ENCODE peak calls at places on chromosomes 7 and 10, in ten cellular contexts. S is putamen, D is retinal pigment epithelial cell, V is NCI-H1105, R is posterior vena cava, E is COR-L47, A is epithelial cell of prostate, P is fibroblast of the aortic adventitia, X is AG08396, C is AG08395. Z is an unnamed sample.

GRCh38 chr7:31126976-31127375 is 74.9 kb downstream of the ADCYAP1R1 start:
- DNase-seq in E (peak), D (no peak), S (no peak), A (no peak), C (peak), P (peak), R (no peak), X (peak), V (no peak), Z (peak)

GRCh38 chr7:36232971-36233550 is 80.0 kb downstream of the EEPD1 start:
- DNase-seq in X (no peak), R (no peak), V (no peak), P (no peak), S (no peak), C (no peak), D (no peak), E (no peak), A (no peak), Z (peak)

GRCh38 chr7:155529346-155529745 is 17.0 kb downstream of the CNPY1 start:
- DNase-seq in C (no peak), S (no peak), P (no peak), D (no peak), R (peak), A (no peak), X (no peak), V (no peak), E (no peak), Z (no peak)

GRCh38 chr7:17680943-17681351 is 259.3 kb downstream of the SNX13 start:
- DNase-seq in E (peak), P (peak), C (peak), X (no peak), V (no peak), D (no peak), A (no peak), R (no peak), S (peak), Z (no peak)

GRCh38 chr7:34449765-34450164 is 208.3 kb upstream of the NPSR1 start:
- DNase-seq in A (no peak), E (no peak), D (no peak), R (no peak), C (no peak), P (no peak), V (no peak), X (no peak), S (no peak), Z (no peak)

GRCh38 chr10:52879651-52880050 is 107.1 kb upstream of the MBL2 start:
- DNase-seq in E (no peak), V (no peak), A (no peak), X (no peak), P (no peak), R (no peak), D (no peak), C (no peak), S (no peak), Z (no peak)

GRCh38 chr10:44016589-44017482 is 368.1 kb downstream of the CXCL12 start:
- DNase-seq in C (peak), A (no peak), D (no peak), V (no peak), R (no peak), X (no peak), S (no peak), E (no peak), P (peak), Z (no peak)

GRCh38 chr7:69172357-69173098 is 425.7 kb upstream of the AUTS2 start:
- DNase-seq in P (no peak), A (no peak), E (no peak), C (no peak), R (no peak), S (no peak), X (no peak), V (no peak), D (no peak), Z (no peak)

GRCh38 chr10:93142534-93142933 is 68.8 kb downstream of the CYP26A1 start:
- DNase-seq in C (no peak), P (no peak), S (no peak), D (no peak), R (no peak), X (no peak), E (no peak), A (no peak), V (no peak), Z (no peak)

GRCh38 chr7:2710901-2711551 is 23.0 kb downstream of the AMZ1 start:
- DNase-seq in R (no peak), X (no peak), S (no peak), A (no peak), D (no peak), C (no peak), P (no peak), E (no peak), V (no peak), Z (no peak)

GRCh38 chr10:133264455-133264854 is 12.2 kb downstream of the ADAM8 start:
- DNase-seq in E (no peak), X (no peak), C (no peak), V (no peak), D (no peak), A (no peak), R (no peak), P (no peak), S (no peak), Z (no peak)

GRCh38 chr10:25875555-25876165 is 58.4 kb upstream of the MYO3A start:
- DNase-seq in S (peak), D (peak), E (peak), C (peak), X (peak), V (peak), R (peak), A (peak), P (peak), Z (peak)

GRCh38 chr7:17593854-17594419 is 295.5 kb downstream of the AHR start:
- DNase-seq in V (no peak), P (peak), X (no peak), D (no peak), S (no peak), R (no peak), E (no peak), C (peak), A (no peak), Z (no peak)

GRCh38 chr7:86788948-86789347 is 145.2 kb downstream of the GRM3 start:
- DNase-seq in E (no peak), R (no peak), S (no peak), C (no peak), A (no peak), D (no peak), X (no peak), P (no peak), V (no peak), Z (no peak)

GRCh38 chr7:19403691-19404090 is 258.5 kb upstream of the FERD3L start:
- DNase-seq in E (no peak), P (peak), D (no peak), V (no peak), C (no peak), S (no peak), X (no peak), R (no peak), A (no peak), Z (no peak)

GRCh38 chr7:75575488-75576112 is 83.5 kb downstream of the SPDYE5 start:
- DNase-seq in R (no peak), C (peak), V (no peak), A (no peak), E (no peak), D (no peak), P (peak), X (no peak), S (no peak), Z (no peak)

GRCh38 chr7:44466300-44467216 is 23.9 kb downstream of the NUDCD3 start:
- DNase-seq in E (no peak), D (no peak), S (no peak), R (no peak), A (no peak), X (no peak), C (no peak), V (no peak), P (peak), Z (no peak)

GRCh38 chr10:48694371-48695030 is 9.8 kb downstream of the WDFY4 start:
- DNase-seq in D (no peak), E (no peak), S (no peak), A (no peak), V (no peak), C (no peak), P (no peak), X (no peak), R (no peak), Z (no peak)